ENCODE peak calls at places on chromosomes 4 and X, in four cellular contexts. One of them, this sample, is unnamed.

GRCh38 chr4:8594097-8595038 is 1.8 kb downstream of the CPZ start:
- DNase-seq in OCI-LY7: peak; percentile 44
- DNase-seq in colonic mucosa: peak; percentile 58
- DNase-seq in IMR-90: peak; percentile 72
- DNase-seq in this sample: peak; percentile 68

GRCh38 chrX:1463581-1464281 is 11.0 kb upstream of the ASMTL start:
- DNase-seq in OCI-LY7: no peak
- DNase-seq in colonic mucosa: no peak
- DNase-seq in IMR-90: no peak
- DNase-seq in this sample: no peak

GRCh38 chr4:138911903-138912713 is 103.5 kb upstream of the NOCT start:
- DNase-seq in OCI-LY7: no peak
- DNase-seq in colonic mucosa: peak; percentile 50
- DNase-seq in IMR-90: no peak
- DNase-seq in this sample: no peak

GRCh38 chrX:23904096-23904495 is 3.6 kb downstream of the APOO start:
- DNase-seq in OCI-LY7: no peak
- DNase-seq in colonic mucosa: no peak
- DNase-seq in IMR-90: peak; percentile 40
- DNase-seq in this sample: peak; percentile 36

GRCh38 chrX:36650622-36651021 is 357.5 kb upstream of the FAM47C start:
- DNase-seq in OCI-LY7: no peak
- DNase-seq in colonic mucosa: no peak
- DNase-seq in IMR-90: no peak
- DNase-seq in this sample: no peak

GRCh38 chrX:107667426-107667825 is 39.1 kb downstream of the PRPS1 start:
- DNase-seq in OCI-LY7: no peak
- DNase-seq in colonic mucosa: no peak
- DNase-seq in IMR-90: no peak
- DNase-seq in this sample: no peak

GRCh38 chr4:76199664-76200211 is 13.9 kb downstream of the SCARB2 start:
- DNase-seq in OCI-LY7: peak; percentile 76
- DNase-seq in colonic mucosa: peak; percentile 74
- DNase-seq in IMR-90: peak; percentile 31
- DNase-seq in this sample: peak; percentile 95

GRCh38 chr4:3287972-3288570 is 4.8 kb upstream of the RGS12 start:
- DNase-seq in OCI-LY7: no peak
- DNase-seq in colonic mucosa: peak; percentile 14
- DNase-seq in IMR-90: no peak
- DNase-seq in this sample: no peak

GRCh38 chr4:40550900-40551546 is 78.6 kb downstream of the RBM47 start:
- DNase-seq in OCI-LY7: peak; percentile 85
- DNase-seq in colonic mucosa: peak; percentile 38
- DNase-seq in IMR-90: peak; percentile 52
- DNase-seq in this sample: peak; percentile 84

GRCh38 chrX:997631-998137 is 214.8 kb downstream of the CRLF2 start:
- DNase-seq in OCI-LY7: no peak
- DNase-seq in colonic mucosa: no peak
- DNase-seq in IMR-90: no peak
- DNase-seq in this sample: peak; percentile 44

GRCh38 chr4:176261481-176261880 is 7.5 kb downstream of the ASB5 start:
- DNase-seq in OCI-LY7: no peak
- DNase-seq in colonic mucosa: no peak
- DNase-seq in IMR-90: peak; percentile 80
- DNase-seq in this sample: no peak

GRCh38 chrX:49058794-49059193 is at the start of gene CCDC120:
- DNase-seq in OCI-LY7: no peak
- DNase-seq in colonic mucosa: peak; percentile 62
- DNase-seq in IMR-90: no peak
- DNase-seq in this sample: no peak

GRCh38 chrX:30521440-30522182 is 56.0 kb downstream of the TASL start:
- DNase-seq in OCI-LY7: no peak
- DNase-seq in colonic mucosa: no peak
- DNase-seq in IMR-90: peak; percentile 50
- DNase-seq in this sample: no peak

GRCh38 chr4:182653596-182653995 is 263.6 kb downstream of the DCTD start:
- DNase-seq in OCI-LY7: no peak
- DNase-seq in colonic mucosa: no peak
- DNase-seq in IMR-90: peak; percentile 75
- DNase-seq in this sample: no peak

GRCh38 chrX:6184900-6185515 is 43.7 kb downstream of the NLGN4X start:
- DNase-seq in OCI-LY7: peak; percentile 1
- DNase-seq in colonic mucosa: no peak
- DNase-seq in IMR-90: no peak
- DNase-seq in this sample: peak; percentile 46

GRCh38 chrX:119655125-119655524 is 37.8 kb downstream of the SEPTIN6 start:
- DNase-seq in OCI-LY7: no peak
- DNase-seq in colonic mucosa: no peak
- DNase-seq in IMR-90: peak; percentile 88
- DNase-seq in this sample: peak; percentile 44

GRCh38 chrX:44874481-44875184 is 1.6 kb downstream of the KDM6A start:
- DNase-seq in OCI-LY7: peak; percentile 37
- DNase-seq in colonic mucosa: peak; percentile 66
- DNase-seq in IMR-90: peak; percentile 49
- DNase-seq in this sample: peak; percentile 54

GRCh38 chr4:186067757-186068385 is 1.1 kb upstream of the TLR3 start:
- DNase-seq in OCI-LY7: peak; percentile 62
- DNase-seq in colonic mucosa: peak; percentile 66
- DNase-seq in IMR-90: peak; percentile 19
- DNase-seq in this sample: peak; percentile 74

GRCh38 chr4:58042176-58042575 is 932.0 kb upstream of the IGFBP7 start:
- DNase-seq in OCI-LY7: no peak
- DNase-seq in colonic mucosa: no peak
- DNase-seq in IMR-90: no peak
- DNase-seq in this sample: no peak

GRCh38 chr4:80103615-80104014 is 30.6 kb upstream of the ANTXR2 start:
- DNase-seq in OCI-LY7: no peak
- DNase-seq in colonic mucosa: no peak
- DNase-seq in IMR-90: no peak
- DNase-seq in this sample: no peak

GRCh38 chr4:53786632-53787031 is 195.3 kb upstream of the LNX1 start:
- DNase-seq in OCI-LY7: no peak
- DNase-seq in colonic mucosa: no peak
- DNase-seq in IMR-90: peak; percentile 93
- DNase-seq in this sample: no peak

GRCh38 chr4:105895324-105895608 is at the start of gene NPNT:
- DNase-seq in OCI-LY7: no peak
- DNase-seq in colonic mucosa: no peak
- DNase-seq in IMR-90: no peak
- DNase-seq in this sample: peak; percentile 30

GRCh38 chrX:130100180-130100579 is 10.1 kb downstream of the ELF4 start:
- DNase-seq in OCI-LY7: no peak
- DNase-seq in colonic mucosa: peak; percentile 67
- DNase-seq in IMR-90: no peak
- DNase-seq in this sample: no peak

GRCh38 chr4:11700751-11701226 is 272.1 kb upstream of the HS3ST1 start:
- DNase-seq in OCI-LY7: no peak
- DNase-seq in colonic mucosa: no peak
- DNase-seq in IMR-90: peak; percentile 74
- DNase-seq in this sample: no peak

GRCh38 chrX:108361316-108361715 is 76.9 kb downstream of the COL4A6 start:
- DNase-seq in OCI-LY7: no peak
- DNase-seq in colonic mucosa: no peak
- DNase-seq in IMR-90: peak; percentile 3
- DNase-seq in this sample: no peak

GRCh38 chrX:133307637-133308485 is 89.7 kb upstream of the TFDP3 start:
- DNase-seq in OCI-LY7: no peak
- DNase-seq in colonic mucosa: no peak
- DNase-seq in IMR-90: no peak
- DNase-seq in this sample: no peak

GRCh38 chr4:82898322-82899243 is 2.0 kb upstream of the THAP9 start:
- DNase-seq in OCI-LY7: peak; percentile 43
- DNase-seq in colonic mucosa: peak; percentile 33
- DNase-seq in IMR-90: peak; percentile 91
- DNase-seq in this sample: peak; percentile 38

GRCh38 chr4:40583850-40584439 is 45.7 kb downstream of the RBM47 start:
- DNase-seq in OCI-LY7: no peak
- DNase-seq in colonic mucosa: no peak
- DNase-seq in IMR-90: no peak
- DNase-seq in this sample: no peak

GRCh38 chrX:110743679-110744340 is 51.8 kb downstream of the CHRDL1 start:
- DNase-seq in OCI-LY7: no peak
- DNase-seq in colonic mucosa: no peak
- DNase-seq in IMR-90: peak; percentile 2
- DNase-seq in this sample: peak; percentile 44

GRCh38 chrX:123873956-123874355 is 14.1 kb downstream of the XIAP start:
- DNase-seq in OCI-LY7: no peak
- DNase-seq in colonic mucosa: no peak
- DNase-seq in IMR-90: no peak
- DNase-seq in this sample: no peak

GRCh38 chrX:118928126-118928525 is 46.3 kb upstream of the LONRF3 start:
- DNase-seq in OCI-LY7: no peak
- DNase-seq in colonic mucosa: no peak
- DNase-seq in IMR-90: no peak
- DNase-seq in this sample: no peak

GRCh38 chr4:70703695-70704332 is 15.5 kb downstream of the UTP3 start:
- DNase-seq in OCI-LY7: peak; percentile 44
- DNase-seq in colonic mucosa: peak; percentile 38
- DNase-seq in IMR-90: peak; percentile 83
- DNase-seq in this sample: no peak

GRCh38 chr4:66475596-66475995 is 805.3 kb upstream of the EPHA5 start:
- DNase-seq in OCI-LY7: peak; percentile 1
- DNase-seq in colonic mucosa: no peak
- DNase-seq in IMR-90: no peak
- DNase-seq in this sample: no peak

GRCh38 chr4:8019396-8020365 is 80.0 kb upstream of the AFAP1 start:
- DNase-seq in OCI-LY7: no peak
- DNase-seq in colonic mucosa: peak; percentile 74
- DNase-seq in IMR-90: no peak
- DNase-seq in this sample: no peak

GRCh38 chrX:115344885-115345653 is 55.6 kb downstream of the LUZP4 start:
- DNase-seq in OCI-LY7: no peak
- DNase-seq in colonic mucosa: peak; percentile 73
- DNase-seq in IMR-90: peak; percentile 95
- DNase-seq in this sample: no peak

GRCh38 chr4:39889226-39889625 is 88.5 kb downstream of the PDS5A start:
- DNase-seq in OCI-LY7: no peak
- DNase-seq in colonic mucosa: no peak
- DNase-seq in IMR-90: no peak
- DNase-seq in this sample: no peak

GRCh38 chrX:149610511-149610910 is 15.4 kb upstream of the HSFX2 start:
- DNase-seq in OCI-LY7: no peak
- DNase-seq in colonic mucosa: no peak
- DNase-seq in IMR-90: no peak
- DNase-seq in this sample: no peak

GRCh38 chrX:106931831-106932491 is 11.8 kb downstream of the CLDN2 start:
- DNase-seq in OCI-LY7: no peak
- DNase-seq in colonic mucosa: no peak
- DNase-seq in IMR-90: peak; percentile 33
- DNase-seq in this sample: no peak

GRCh38 chrX:117508021-117508420 is 608.6 kb downstream of the KLHL13 start:
- DNase-seq in OCI-LY7: no peak
- DNase-seq in colonic mucosa: no peak
- DNase-seq in IMR-90: no peak
- DNase-seq in this sample: no peak

GRCh38 chr4:42280327-42281095 is 116.8 kb upstream of the SHISA3 start:
- DNase-seq in OCI-LY7: peak; percentile 53
- DNase-seq in colonic mucosa: no peak
- DNase-seq in IMR-90: peak; percentile 21
- DNase-seq in this sample: peak; percentile 60
- TF ChIP-seq CTCF in OCI-LY7: peak; percentile 89
- TF ChIP-seq CTCF in colonic mucosa: peak; percentile 49
- TF ChIP-seq CTCF in IMR-90: peak; percentile 56
- TF ChIP-seq CTCF in this sample: peak; percentile 74

DNA sequence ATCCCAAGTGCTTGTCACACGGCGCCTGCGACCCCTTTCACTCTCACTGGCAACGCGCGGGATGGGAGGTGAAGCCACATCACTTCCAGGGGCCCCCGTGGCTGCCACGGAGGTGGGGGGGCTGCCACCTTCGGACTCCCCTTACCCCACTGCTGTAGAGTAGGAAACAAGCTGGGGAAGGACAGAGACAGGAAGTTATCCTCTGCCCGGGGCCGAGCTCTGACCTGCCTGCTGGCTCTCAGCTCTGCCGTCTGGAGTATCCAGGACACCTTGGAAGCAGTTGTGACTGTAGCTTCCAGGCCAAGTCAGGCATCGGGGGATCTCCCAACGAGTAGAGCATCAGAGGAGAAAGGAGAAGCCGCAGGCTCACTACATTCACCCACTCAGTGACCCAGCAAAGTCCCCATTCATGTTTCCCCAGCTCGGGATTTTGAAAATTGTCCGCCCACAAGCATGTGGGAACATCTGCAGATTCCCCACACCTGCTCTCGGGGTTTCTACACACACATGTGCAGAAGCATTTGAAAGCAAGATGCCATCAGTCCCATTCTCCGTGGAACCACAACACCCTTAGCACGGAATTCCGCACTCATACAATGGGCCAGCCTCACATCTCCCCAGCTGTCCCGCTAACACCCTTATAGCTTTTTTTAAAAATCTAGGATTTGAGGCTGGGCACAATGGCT is 10.8 kb downstream of the PDZD4 start:
- DNase-seq in OCI-LY7: no peak
- DNase-seq in colonic mucosa: no peak
- DNase-seq in IMR-90: no peak
- DNase-seq in this sample: no peak
- H3K4me3 ChIP-seq in OCI-LY7: no peak overlapping the region
- H3K4me3 ChIP-seq in colonic mucosa: peak overlapping the region; percentile 30
- H3K4me3 ChIP-seq in IMR-90: peak overlapping the region; percentile 42
- H3K4me3 ChIP-seq in this sample: no peak overlapping the region

GRCh38 chr4:6703786-6704185 is 5.9 kb downstream of the MRFAP1L1 start:
- DNase-seq in OCI-LY7: no peak
- DNase-seq in colonic mucosa: no peak
- DNase-seq in IMR-90: peak; percentile 33
- DNase-seq in this sample: no peak

GRCh38 chr4:6705638-6706037 is 4.0 kb downstream of the MRFAP1L1 start:
- DNase-seq in OCI-LY7: no peak
- DNase-seq in colonic mucosa: no peak
- DNase-seq in IMR-90: no peak
- DNase-seq in this sample: no peak

GRCh38 chr4:6699903-6700302 is 6.2 kb downstream of the S100P start:
- DNase-seq in OCI-LY7: no peak
- DNase-seq in colonic mucosa: no peak
- DNase-seq in IMR-90: no peak
- DNase-seq in this sample: no peak

GRCh38 chr4:6702761-6703160 is 6.9 kb downstream of the MRFAP1L1 start:
- DNase-seq in OCI-LY7: no peak
- DNase-seq in colonic mucosa: no peak
- DNase-seq in IMR-90: no peak
- DNase-seq in this sample: no peak

GRCh38 chr4:6701371-6701770 is 7.7 kb downstream of the S100P start:
- DNase-seq in OCI-LY7: no peak
- DNase-seq in colonic mucosa: no peak
- DNase-seq in IMR-90: no peak
- DNase-seq in this sample: no peak
- TF ChIP-seq CTCF in OCI-LY7: peak; percentile 72
- TF ChIP-seq CTCF in colonic mucosa: peak; percentile 29
- TF ChIP-seq CTCF in IMR-90: peak; percentile 17
- TF ChIP-seq CTCF in this sample: no peak

GRCh38 chr4:26299254-26299882 is 21.4 kb upstream of the RBPJ start:
- DNase-seq in OCI-LY7: no peak
- DNase-seq in colonic mucosa: no peak
- DNase-seq in IMR-90: no peak
- DNase-seq in this sample: peak; percentile 50
- H3K4me3 ChIP-seq in OCI-LY7: no peak overlapping the region
- H3K4me3 ChIP-seq in colonic mucosa: no peak overlapping the region
- H3K4me3 ChIP-seq in IMR-90: no peak overlapping the region
- H3K4me3 ChIP-seq in this sample: peak overlapping the region; percentile 43